ENCODE peak calls at places on chromosomes 3 and 15, in five cellular contexts. F is HEK293T, V is amniotic stem cell, M is Right ventricle myocardium superior, W is iris pigment epithelial cell. K is an unnamed sample.

GRCh38 chr3:72678892-72679291 is 169.4 kb downstream of the SHQ1 start:
- DNase-seq in F (no peak), V (no peak), M (no peak), W (no peak), K (no peak)

GRCh38 chr15:69525543-69525942 is 72.9 kb downstream of the RPLP1 start:
- DNase-seq in F (no peak), V (no peak), M (no peak), W (no peak), K (no peak)

GRCh38 chr15:79455361-79455760 is 23.2 kb downstream of the MINAR1 start:
- DNase-seq in F (no peak), V (no peak), M (no peak), W (peak; percentile 10), K (no peak)

GRCh38 chr15:84805221-84805620 is 11.9 kb upstream of the ALPK3 start:
- DNase-seq in F (no peak), V (no peak), M (no peak), W (no peak), K (no peak)

GRCh38 chr15:90531147-90531546 is 1.4 kb downstream of the CRTC3 start:
- DNase-seq in F (no peak), V (no peak), M (no peak), W (peak; percentile 8), K (no peak)

GRCh38 chr15:75197062-75197630 is 4.5 kb upstream of the C15orf39 start:
- DNase-seq in F (no peak), V (no peak), M (no peak), W (no peak), K (no peak)

GRCh38 chr3:125479091-125479490 is 40.9 kb downstream of the SNX4 start:
- DNase-seq in F (no peak), V (no peak), M (no peak), W (peak; percentile 33), K (no peak)

GRCh38 chr3:31043184-31043819 is 148.8 kb upstream of the GADL1 start:
- DNase-seq in F (no peak), V (no peak), M (no peak), W (peak; percentile 40), K (no peak)

GRCh38 chr3:89107461-89108035 is at the start of gene EPHA3:
- DNase-seq in F (peak; percentile 75), V (no peak), M (peak; percentile 79), W (peak; percentile 71), K (peak; percentile 85)

GRCh38 chr3:3356836-3357235 is 177.3 kb upstream of the CRBN start:
- DNase-seq in F (no peak), V (no peak), M (no peak), W (no peak), K (no peak)

GRCh38 chr3:152071924-152072323 is 196.8 kb upstream of the MBNL1 start:
- DNase-seq in F (peak; percentile 30), V (peak; percentile 21), M (no peak), W (peak; percentile 79), K (no peak)

GRCh38 chr3:109132801-109133473 is 3.6 kb upstream of the C3orf85 start:
- DNase-seq in F (no peak), V (no peak), M (no peak), W (peak; percentile 49), K (no peak)

GRCh38 chr3:193196746-193197145 is 44.3 kb upstream of the PLAAT1 start:
- DNase-seq in F (no peak), V (no peak), M (no peak), W (no peak), K (no peak)

GRCh38 chr3:194095464-194095863 is 40.5 kb upstream of the HES1 start:
- DNase-seq in F (no peak), V (no peak), M (peak; percentile 63), W (no peak), K (peak; percentile 64)

GRCh38 chr3:97968376-97968775 is 3.9 kb downstream of the RIOX2 start:
- DNase-seq in F (no peak), V (no peak), M (no peak), W (no peak), K (no peak)

GRCh38 chr3:114274929-114275328 is 18.9 kb upstream of the TIGIT start:
- DNase-seq in F (no peak), V (no peak), M (no peak), W (peak; percentile 29), K (no peak)

GRCh38 chr3:123799544-123800351 is 84.4 kb downstream of the MYLK start:
- DNase-seq in F (no peak), V (peak; percentile 47), M (no peak), W (peak; percentile 77), K (peak; percentile 27)

GRCh38 chr15:69787791-69788190 is 309.9 kb downstream of the TLE3 start:
- DNase-seq in F (no peak), V (no peak), M (no peak), W (no peak), K (no peak)

GRCh38 chr3:107699682-107700081 is 176.9 kb downstream of the BBX start:
- DNase-seq in F (no peak), V (no peak), M (no peak), W (peak; percentile 75), K (no peak)

GRCh38 chr3:57110797-57111196 is 50.3 kb downstream of the SPATA12 start:
- DNase-seq in F (no peak), V (no peak), M (no peak), W (no peak), K (no peak)

GRCh38 chr3:145698252-145698651 is 462.7 kb downstream of the PLOD2 start:
- DNase-seq in F (no peak), V (no peak), M (no peak), W (no peak), K (no peak)

GRCh38 chr3:197088370-197088769 is 58.8 kb upstream of the MELTF start:
- DNase-seq in F (no peak), V (no peak), M (no peak), W (no peak), K (no peak)

K was measured in psoas muscle.